ENCODE peak calls at places on chromosome 13, in nine cellular contexts. I is tibial nerve; A is prostate gland; F is neuronal stem cell; G is CD8-positive, alpha-beta memory T cell; E is mesenchymal stem cell; H is tibial artery; Z is lung; J is MG63. C is an unnamed sample.

GRCh38 chr13:31767175-31767900 is 28.0 kb downstream of the RXFP2 start:
- DNase-seq in I (no peak), A (no peak), F (no peak), G (no peak), E (peak; percentile 50), H (no peak), Z (no peak), J (peak; percentile 74), C (no peak)

GRCh38 chr13:32838985-32839384 is 177.2 kb upstream of the KL start:
- DNase-seq in I (no peak), A (peak; percentile 31), F (no peak), G (no peak), E (peak; percentile 90), H (no peak), Z (no peak), J (no peak), C (no peak)

GRCh38 chr13:76937416-76937815 is 10.9 kb upstream of the ACOD1 start:
- DNase-seq in I (no peak), A (no peak), F (no peak), G (no peak), E (peak; percentile 95), H (no peak), Z (no peak), J (peak; percentile 85), C (no peak)

GRCh38 chr13:32314968-32315254 is 252 bp downstream of the ZAR1L start:
- DNase-seq in I (no peak), A (no peak), F (peak; percentile 8), G (peak; percentile 53), E (peak; percentile 57), H (no peak), Z (peak; percentile 51), J (peak; percentile 34), C (peak; percentile 27)

GRCh38 chr13:29857089-29857488 is 6.7 kb upstream of the UBL3 start:
- DNase-seq in I (no peak), A (no peak), F (no peak), G (no peak), E (no peak), H (no peak), Z (no peak), J (no peak), C (no peak)

GRCh38 chr13:98664510-98664909 is 87.6 kb upstream of the STK24 start:
- DNase-seq in I (no peak), A (no peak), F (no peak), G (no peak), E (no peak), H (no peak), Z (no peak), J (no peak), C (no peak)

GRCh38 chr13:50124536-50125305 is 109.5 kb downstream of the KCNRG start:
- DNase-seq in I (peak; percentile 94), A (peak; percentile 97), F (peak; percentile 78), G (peak; percentile 96), E (peak; percentile 84), H (peak; percentile 99), Z (no peak), J (peak; percentile 98), C (peak; percentile 71)

GRCh38 chr13:101556676-101557121 is 104.2 kb downstream of the ITGBL1 start:
- DNase-seq in I (no peak), A (no peak), F (no peak), G (no peak), E (no peak), H (no peak), Z (no peak), J (peak; percentile 45), C (no peak)

GRCh38 chr13:26423634-26424033 is 133.8 kb upstream of the WASF3 start:
- DNase-seq in I (no peak), A (no peak), F (no peak), G (no peak), E (peak; percentile 37), H (peak; percentile 81), Z (no peak), J (peak; percentile 3), C (no peak)

GRCh38 chr13:20102776-20103175 is 58.1 kb downstream of the GJA3 start:
- DNase-seq in I (no peak), A (no peak), F (no peak), G (no peak), E (no peak), H (no peak), Z (no peak), J (no peak), C (no peak)

GRCh38 chr13:73865027-73865426 is 269.2 kb downstream of the KLF12 start:
- DNase-seq in I (no peak), A (no peak), F (no peak), G (no peak), E (no peak), H (no peak), Z (no peak), J (no peak), C (no peak)

GRCh38 chr13:73861136-73861535 is 273.1 kb downstream of the KLF12 start:
- DNase-seq in I (no peak), A (no peak), F (no peak), G (no peak), E (no peak), H (no peak), Z (no peak), J (no peak), C (no peak)

GRCh38 chr13:73860501-73860900 is 273.7 kb downstream of the KLF12 start:
- DNase-seq in I (no peak), A (no peak), F (no peak), G (no peak), E (no peak), H (no peak), Z (no peak), J (no peak), C (no peak)

GRCh38 chr13:73857106-73857505 is 277.1 kb downstream of the KLF12 start:
- DNase-seq in I (no peak), A (no peak), F (no peak), G (no peak), E (no peak), H (no peak), Z (no peak), J (no peak), C (no peak)

GRCh38 chr13:73859841-73860240 is 274.4 kb downstream of the KLF12 start:
- DNase-seq in I (no peak), A (no peak), F (no peak), G (no peak), E (no peak), H (no peak), Z (no peak), J (no peak), C (no peak)
- H3K36me3 ChIP-seq in I (no peaks in the 10 kb centered on the region), A (no peaks in the 10 kb centered on the region), F (peaks cover 7% of the 10 kb centered on the region), G (no peaks in the 10 kb centered on the region), E (no peaks in the 10 kb centered on the region), H (no peaks in the 10 kb centered on the region), Z (no peaks in the 10 kb centered on the region), J (no peaks in the 10 kb centered on the region), C (no peaks in the 10 kb centered on the region)

DNA sequence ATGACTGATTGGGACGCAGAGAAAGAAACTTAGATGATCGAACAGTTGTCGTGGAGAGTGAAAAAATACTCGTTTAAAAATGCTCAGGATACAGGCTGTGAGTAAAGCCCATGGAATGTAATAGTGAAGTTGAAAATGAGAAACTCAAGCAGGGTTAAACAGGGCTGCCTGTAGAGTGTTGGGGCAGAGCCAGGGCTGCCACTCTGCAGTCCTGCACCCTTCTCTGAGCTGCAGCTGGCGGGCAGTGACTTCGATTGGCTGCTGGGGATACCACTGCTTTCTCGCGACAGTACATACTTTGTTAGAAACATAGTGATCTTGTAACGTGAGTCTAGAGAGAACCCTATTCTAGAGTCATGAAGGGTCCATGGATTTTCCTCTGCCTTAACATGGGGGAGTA is 95.4 kb downstream of the ARHGEF7 start:
- DNase-seq in I (no peak), A (no peak), F (no peak), G (no peak), E (peak; percentile 89), H (peak; percentile 79), Z (peak; percentile 68), J (peak; percentile 66), C (no peak)
- H3K4me3 ChIP-seq in I (peak overlapping the region; percentile 29), A (no peak overlapping the region), F (no peak overlapping the region), G (no peak overlapping the region), E (no peak overlapping the region), H (peak overlapping the region; percentile 0), Z (no peak overlapping the region), J (no peak overlapping the region), C (no peak overlapping the region)

GRCh38 chr13:52845334-52845761 is 3.1 kb downstream of the PCDH8 start:
- DNase-seq in I (no peak), A (no peak), F (peak; percentile 24), G (no peak), E (no peak), H (no peak), Z (no peak), J (no peak), C (no peak)
- H3K27me3 ChIP-seq in I (no peaks in the 10 kb centered on the region), A (peaks cover 29% of the 10 kb centered on the region), F (no peaks in the 10 kb centered on the region), G (peaks cover 26% of the 10 kb centered on the region), E (peaks cover 82% of the 10 kb centered on the region), H (peaks cover 76% of the 10 kb centered on the region), Z (peaks cover 40% of the 10 kb centered on the region), J (peaks cover 52% of the 10 kb centered on the region), C (peaks cover 77% of the 10 kb centered on the region)

GRCh38 chr13:23350009-23350408 is 83.5 kb downstream of the SACS start:
- DNase-seq in I (no peak), A (no peak), F (no peak), G (no peak), E (no peak), H (no peak), Z (no peak), J (no peak), C (no peak)

GRCh38 chr13:23344923-23345322 is 88.6 kb downstream of the SACS start:
- DNase-seq in I (no peak), A (no peak), F (no peak), G (no peak), E (peak; percentile 12), H (no peak), Z (no peak), J (no peak), C (no peak)

GRCh38 chr13:23347601-23348000 is 85.9 kb downstream of the SACS start:
- DNase-seq in I (no peak), A (no peak), F (no peak), G (no peak), E (no peak), H (no peak), Z (no peak), J (no peak), C (no peak)

GRCh38 chr13:23349127-23349897 is 84.2 kb downstream of the SACS start:
- DNase-seq in I (no peak), A (no peak), F (no peak), G (no peak), E (no peak), H (no peak), Z (no peak), J (no peak), C (no peak)

DNA sequence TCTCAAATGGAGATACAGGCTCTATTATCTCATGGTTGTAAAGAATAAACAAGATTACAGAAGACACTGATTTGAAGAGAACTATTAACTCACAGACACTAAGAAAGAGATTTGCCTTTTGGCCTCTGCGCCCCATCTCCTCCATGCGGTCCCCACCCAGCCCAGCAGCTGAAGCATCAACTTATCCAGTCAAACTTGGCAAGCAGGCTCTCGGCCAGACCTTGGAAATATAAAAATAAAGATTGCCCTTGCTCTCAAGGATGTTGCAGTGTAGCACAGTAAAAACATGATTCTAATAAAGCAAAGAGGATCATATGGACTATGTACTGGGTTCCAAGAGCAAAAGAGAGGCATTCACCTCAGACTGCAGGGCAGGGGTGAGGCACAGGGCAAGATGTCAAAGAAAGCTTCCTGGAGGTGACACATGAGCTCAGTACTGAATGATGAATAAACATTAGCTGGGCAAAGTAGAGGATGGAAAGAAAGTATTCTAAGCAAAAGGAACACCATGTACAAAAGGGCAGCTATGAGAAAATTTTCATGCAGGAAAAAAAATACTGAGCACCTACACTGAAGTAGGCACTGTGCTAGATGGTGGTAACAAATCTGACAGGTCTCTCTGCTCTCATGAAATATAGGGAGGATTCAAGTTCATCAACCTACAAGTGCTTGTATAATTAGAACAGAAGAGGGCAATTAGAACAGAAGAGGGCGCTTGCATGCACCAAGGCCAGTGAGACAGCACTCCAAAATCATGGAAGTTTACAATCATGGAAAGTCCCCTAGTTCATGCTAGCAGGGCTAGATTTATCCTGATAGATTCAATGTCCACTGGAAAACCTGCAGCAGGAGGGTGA is 85.0 kb downstream of the SACS start:
- DNase-seq in I (no peak), A (no peak), F (no peak), G (no peak), E (no peak), H (no peak), Z (no peak), J (no peak), C (no peak)
- H3K36me3 ChIP-seq in I (no peaks in the 10 kb centered on the region), A (no peaks in the 10 kb centered on the region), F (peaks cover 90% of the 10 kb centered on the region), G (peaks cover 14% of the 10 kb centered on the region), E (peaks cover 11% of the 10 kb centered on the region), H (peaks cover 27% of the 10 kb centered on the region), Z (peaks cover 21% of the 10 kb centered on the region), J (peaks cover 98% of the 10 kb centered on the region), C (no peaks in the 10 kb centered on the region)